ENCODE peak calls at places on chromosomes 16 and 17, in four cellular contexts. U is Peyer's patch; N is naive thymus-derived CD4-positive, alpha-beta T cell; J is neuronal stem cell. F is an unnamed sample.
A peak's percentile ranks its signal among the peaks of the same experiment; 100 is the strongest.

GRCh38 chr17:28864991-28865849 is 10.4 kb downstream of the ERAL1 start:
- DNase-seq in U (peak; percentile 87), N (no peak), J (no peak), F (no peak)

GRCh38 chr17:34615326-34615725 is 35.9 kb downstream of the TMEM132E start:
- DNase-seq in U (no peak), N (no peak), J (no peak), F (no peak)

GRCh38 chr17:31296156-31296555 is 883 bp downstream of the OMG start:
- DNase-seq in U (no peak), N (no peak), J (no peak), F (no peak)

GRCh38 chr17:79393358-79394038 is 217.4 kb downstream of the RBFOX3 start:
- DNase-seq in U (peak; percentile 88), N (peak; percentile 30), J (peak; percentile 77), F (peak; percentile 77)

GRCh38 chr17:10021239-10021638 is 116.2 kb upstream of the RCVRN start:
- DNase-seq in U (no peak), N (no peak), J (no peak), F (peak; percentile 48)

GRCh38 chr16:56921571-56921970 is 10.4 kb upstream of the HERPUD1 start:
- DNase-seq in U (no peak), N (no peak), J (no peak), F (no peak)

GRCh38 chr16:50403491-50403890 is 34.7 kb upstream of the BRD7 start:
- DNase-seq in U (no peak), N (no peak), J (no peak), F (no peak)

GRCh38 chr17:35730400-35731005 is 936 bp upstream of the RASL10B start:
- DNase-seq in U (no peak), N (no peak), J (no peak), F (no peak)

GRCh38 chr16:31063843-31064611 is 10.0 kb downstream of the ZNF668 start:
- DNase-seq in U (peak; percentile 49), N (no peak), J (no peak), F (no peak)

GRCh38 chr16:71628810-71629209 is 2.8 kb downstream of the MARVELD3 start:
- DNase-seq in U (no peak), N (no peak), J (no peak), F (no peak)

GRCh38 chr16:47136101-47136820 is 7.5 kb downstream of the NETO2 start:
- DNase-seq in U (no peak), N (no peak), J (no peak), F (no peak)

GRCh38 chr16:87382023-87382785 is 1.4 kb downstream of the FBXO31 start:
- DNase-seq in U (no peak), N (no peak), J (no peak), F (peak; percentile 51)

GRCh38 chr17:9943343-9943742 is 38.3 kb upstream of the RCVRN start:
- DNase-seq in U (no peak), N (no peak), J (no peak), F (no peak)

GRCh38 chr17:9192010-9192409 is 170.7 kb downstream of the NTN1 start:
- DNase-seq in U (no peak), N (no peak), J (no peak), F (no peak)

GRCh38 chr17:44549736-44550135 is 7.5 kb upstream of the FZD2 start:
- DNase-seq in U (no peak), N (no peak), J (no peak), F (no peak)

GRCh38 chr17:45248132-45248936 is 13.6 kb downstream of the SPATA32 start:
- DNase-seq in U (peak; percentile 82), N (peak; percentile 84), J (peak; percentile 47), F (no peak)

GRCh38 chr17:79754359-79754758 is 23.6 kb upstream of the CBX2 start:
- DNase-seq in U (peak; percentile 3), N (no peak), J (no peak), F (peak; percentile 7)

GRCh38 chr17:59756236-59756818 is 48.9 kb downstream of the VMP1 start:
- DNase-seq in U (no peak), N (no peak), J (no peak), F (no peak)

GRCh38 chr16:87496101-87496801 is 3.4 kb upstream of the ZCCHC14 start:
- DNase-seq in U (peak; percentile 50), N (no peak), J (no peak), F (no peak)

GRCh38 chr16:12300490-12300889 is 324.0 kb downstream of the SNX29 start:
- DNase-seq in U (no peak), N (no peak), J (no peak), F (no peak)

GRCh38 chr16:990516-991291 is 9.1 kb downstream of the SOX8 start:
- DNase-seq in U (no peak), N (no peak), J (no peak), F (no peak)

GRCh38 chr17:80678621-80679020 is 134.0 kb downstream of the RPTOR start:
- DNase-seq in U (no peak), N (no peak), J (no peak), F (no peak)

GRCh38 chr17:39632153-39632941 is 4.6 kb upstream of the STARD3 start:
- DNase-seq in U (peak; percentile 92), N (no peak), J (no peak), F (no peak)

GRCh38 chr17:57945999-57946797 is 9.0 kb downstream of the CUEDC1 start:
- DNase-seq in U (no peak), N (no peak), J (no peak), F (no peak)

DNA sequence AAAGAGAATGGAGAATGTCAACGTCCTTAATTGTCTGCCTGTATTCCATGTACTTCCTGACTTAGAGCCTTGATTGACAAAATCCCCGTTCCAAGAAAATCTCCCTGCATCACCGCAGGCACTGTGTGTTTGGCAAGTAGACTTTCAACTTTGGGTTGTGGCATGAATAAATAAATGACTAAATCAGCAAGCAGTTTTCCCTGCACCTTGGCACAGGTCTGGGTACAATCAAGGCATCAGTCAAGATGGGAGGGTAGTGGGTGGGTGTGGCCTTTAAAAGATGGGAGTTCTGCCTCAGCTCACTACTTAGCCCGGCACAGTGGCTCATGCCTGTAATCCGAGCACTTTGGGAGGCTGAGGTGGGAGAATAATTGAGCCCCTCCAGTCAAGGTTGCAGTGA is 248.5 kb upstream of the RPL38 start:
- DNase-seq in U (no peak), N (no peak), J (no peak), F (no peak)
- H3K27me3 ChIP-seq in U (no peaks in the 10 kb centered on the region), N (no peaks in the 10 kb centered on the region), J (peaks cover 37% of the 10 kb centered on the region), F (no peaks in the 10 kb centered on the region)

GRCh38 chr16:27402964-27403600 is 1.1 kb downstream of the IL21R start:
- DNase-seq in U (no peak), N (no peak), J (no peak), F (no peak)
- H3K27ac ChIP-seq in U (no peak overlapping the region), N (peak overlapping the region; percentile 91), J (no peak overlapping the region), F (no peak overlapping the region)

GRCh38 chr17:4854181-4854681 is 21.1 kb downstream of the MINK1 start:
- DNase-seq in U (no peak), N (no peak), J (no peak), F (no peak)
- H3K4me1 ChIP-seq in U (no peaks in the 10 kb centered on the region), N (peaks cover 8% of the 10 kb centered on the region), J (peaks cover 30% of the 10 kb centered on the region), F (no peaks in the 10 kb centered on the region)

GRCh38 chr16:66996983-66997358 is 8.6 kb downstream of the CES4A start:
- DNase-seq in U (no peak), N (no peak), J (no peak), F (no peak)

GRCh38 chr16:67001726-67002125 is 13.3 kb downstream of the CES4A start:
- DNase-seq in U (no peak), N (no peak), J (no peak), F (no peak)

GRCh38 chr16:67001159-67001486 is 12.7 kb downstream of the CES4A start:
- DNase-seq in U (no peak), N (no peak), J (no peak), F (no peak)

GRCh38 chr16:66996324-66996982 is 8.1 kb downstream of the CES4A start:
- DNase-seq in U (no peak), N (no peak), J (no peak), F (no peak)

GRCh38 chr16:67000384-67001158 is 12.2 kb downstream of the CES4A start:
- DNase-seq in U (peak; percentile 78), N (peak; percentile 39), J (no peak), F (peak; percentile 62)
- H3K27me3 ChIP-seq in U (no peaks in the 10 kb centered on the region), N (no peaks in the 10 kb centered on the region), J (peaks cover 86% of the 10 kb centered on the region), F (no peaks in the 10 kb centered on the region)

GRCh38 chr16:53121666-53122065 is 66.9 kb downstream of the CHD9 start:
- DNase-seq in U (no peak), N (no peak), J (no peak), F (no peak)
- H3K27ac ChIP-seq in U (no peak overlapping the region), N (no peak overlapping the region), J (no peak overlapping the region), F (no peak overlapping the region)

F was measured in right lobe of liver.